ENCODE peak calls at places on chromosomes 5 and 9, in seven cellular contexts. One of them, this sample, is unnamed.

GRCh38 chr5:74201334-74202081 is 439.0 kb downstream of the ENC1 start:
- DNase-seq in IMR-90: peak
- DNase-seq in skeletal muscle cell: no peak
- DNase-seq in prostate gland: no peak
- DNase-seq in neural progenitor cell: no peak
- DNase-seq in fibroblast of pulmonary artery: peak
- DNase-seq in transverse colon: no peak
- DNase-seq in this sample: no peak

GRCh38 chr5:115461093-115461492 is 83.5 kb downstream of the FEM1C start:
- DNase-seq in IMR-90: no peak
- DNase-seq in skeletal muscle cell: no peak
- DNase-seq in prostate gland: no peak
- DNase-seq in neural progenitor cell: no peak
- DNase-seq in fibroblast of pulmonary artery: no peak
- DNase-seq in transverse colon: no peak
- DNase-seq in this sample: no peak

GRCh38 chr5:74408150-74409043 is 232.1 kb downstream of the ENC1 start:
- DNase-seq in IMR-90: no peak
- DNase-seq in skeletal muscle cell: no peak
- DNase-seq in prostate gland: no peak
- DNase-seq in neural progenitor cell: no peak
- DNase-seq in fibroblast of pulmonary artery: peak
- DNase-seq in transverse colon: no peak
- DNase-seq in this sample: no peak

GRCh38 chr5:76270214-76270613 is 132.9 kb upstream of the IQGAP2 start:
- DNase-seq in IMR-90: peak
- DNase-seq in skeletal muscle cell: no peak
- DNase-seq in prostate gland: no peak
- DNase-seq in neural progenitor cell: no peak
- DNase-seq in fibroblast of pulmonary artery: no peak
- DNase-seq in transverse colon: no peak
- DNase-seq in this sample: no peak

GRCh38 chr9:128193469-128194096 is 2.2 kb upstream of the CIZ1 start:
- DNase-seq in IMR-90: no peak
- DNase-seq in skeletal muscle cell: no peak
- DNase-seq in prostate gland: no peak
- DNase-seq in neural progenitor cell: no peak
- DNase-seq in fibroblast of pulmonary artery: no peak
- DNase-seq in transverse colon: no peak
- DNase-seq in this sample: no peak

GRCh38 chr5:157994906-157995519 is 136.1 kb upstream of the CLINT1 start:
- DNase-seq in IMR-90: peak
- DNase-seq in skeletal muscle cell: no peak
- DNase-seq in prostate gland: peak
- DNase-seq in neural progenitor cell: peak
- DNase-seq in fibroblast of pulmonary artery: peak
- DNase-seq in transverse colon: peak
- DNase-seq in this sample: peak

GRCh38 chr9:127595606-127596005 is 16.5 kb upstream of the STXBP1 start:
- DNase-seq in IMR-90: no peak
- DNase-seq in skeletal muscle cell: no peak
- DNase-seq in prostate gland: no peak
- DNase-seq in neural progenitor cell: no peak
- DNase-seq in fibroblast of pulmonary artery: no peak
- DNase-seq in transverse colon: no peak
- DNase-seq in this sample: no peak

GRCh38 chr5:115549154-115549553 is 4.6 kb upstream of the FEM1C start:
- DNase-seq in IMR-90: peak
- DNase-seq in skeletal muscle cell: no peak
- DNase-seq in prostate gland: no peak
- DNase-seq in neural progenitor cell: peak
- DNase-seq in fibroblast of pulmonary artery: peak
- DNase-seq in transverse colon: no peak
- DNase-seq in this sample: peak

GRCh38 chr9:93025736-93026135 is 32.8 kb upstream of the SUSD3 start:
- DNase-seq in IMR-90: no peak
- DNase-seq in skeletal muscle cell: no peak
- DNase-seq in prostate gland: no peak
- DNase-seq in neural progenitor cell: no peak
- DNase-seq in fibroblast of pulmonary artery: no peak
- DNase-seq in transverse colon: no peak
- DNase-seq in this sample: no peak

GRCh38 chr5:102625446-102625845 is 126.6 kb upstream of the SLCO6A1 start:
- DNase-seq in IMR-90: no peak
- DNase-seq in skeletal muscle cell: no peak
- DNase-seq in prostate gland: no peak
- DNase-seq in neural progenitor cell: no peak
- DNase-seq in fibroblast of pulmonary artery: no peak
- DNase-seq in transverse colon: no peak
- DNase-seq in this sample: no peak

GRCh38 chr9:77455312-77455927 is 192.7 kb downstream of the GNA14 start:
- DNase-seq in IMR-90: no peak
- DNase-seq in skeletal muscle cell: no peak
- DNase-seq in prostate gland: no peak
- DNase-seq in neural progenitor cell: no peak
- DNase-seq in fibroblast of pulmonary artery: peak
- DNase-seq in transverse colon: peak
- DNase-seq in this sample: no peak

GRCh38 chr5:138182808-138183207 is 3.9 kb downstream of the KIF20A start:
- DNase-seq in IMR-90: no peak
- DNase-seq in skeletal muscle cell: no peak
- DNase-seq in prostate gland: no peak
- DNase-seq in neural progenitor cell: no peak
- DNase-seq in fibroblast of pulmonary artery: no peak
- DNase-seq in transverse colon: no peak
- DNase-seq in this sample: no peak

GRCh38 chr5:116864157-116864837 is 289.7 kb upstream of the SEMA6A start:
- DNase-seq in IMR-90: no peak
- DNase-seq in skeletal muscle cell: no peak
- DNase-seq in prostate gland: no peak
- DNase-seq in neural progenitor cell: peak
- DNase-seq in fibroblast of pulmonary artery: no peak
- DNase-seq in transverse colon: no peak
- DNase-seq in this sample: no peak

GRCh38 chr9:13651969-13652663 is 372.6 kb upstream of the MPDZ start:
- DNase-seq in IMR-90: no peak
- DNase-seq in skeletal muscle cell: no peak
- DNase-seq in prostate gland: no peak
- DNase-seq in neural progenitor cell: no peak
- DNase-seq in fibroblast of pulmonary artery: no peak
- DNase-seq in transverse colon: no peak
- DNase-seq in this sample: no peak

GRCh38 chr5:138605254-138605972 is 30.2 kb upstream of the HSPA9 start:
- DNase-seq in IMR-90: no peak
- DNase-seq in skeletal muscle cell: no peak
- DNase-seq in prostate gland: no peak
- DNase-seq in neural progenitor cell: no peak
- DNase-seq in fibroblast of pulmonary artery: peak
- DNase-seq in transverse colon: no peak
- DNase-seq in this sample: no peak

GRCh38 chr5:42377496-42377895 is 45.7 kb upstream of the GHR start:
- DNase-seq in IMR-90: no peak
- DNase-seq in skeletal muscle cell: peak
- DNase-seq in prostate gland: no peak
- DNase-seq in neural progenitor cell: no peak
- DNase-seq in fibroblast of pulmonary artery: peak
- DNase-seq in transverse colon: no peak
- DNase-seq in this sample: no peak

GRCh38 chr9:121684381-121685145 is 33.1 kb downstream of the DAB2IP start:
- DNase-seq in IMR-90: no peak
- DNase-seq in skeletal muscle cell: no peak
- DNase-seq in prostate gland: no peak
- DNase-seq in neural progenitor cell: peak
- DNase-seq in fibroblast of pulmonary artery: peak
- DNase-seq in transverse colon: peak
- DNase-seq in this sample: no peak

GRCh38 chr9:35490910-35491465 is 1.1 kb downstream of the RUSC2 start:
- DNase-seq in IMR-90: peak
- DNase-seq in skeletal muscle cell: no peak
- DNase-seq in prostate gland: no peak
- DNase-seq in neural progenitor cell: peak
- DNase-seq in fibroblast of pulmonary artery: peak
- DNase-seq in transverse colon: no peak
- DNase-seq in this sample: no peak

GRCh38 chr9:77807295-77807694 is 159.2 kb upstream of the GNA14 start:
- DNase-seq in IMR-90: peak
- DNase-seq in skeletal muscle cell: peak
- DNase-seq in prostate gland: no peak
- DNase-seq in neural progenitor cell: no peak
- DNase-seq in fibroblast of pulmonary artery: peak
- DNase-seq in transverse colon: no peak
- DNase-seq in this sample: peak

GRCh38 chr5:33472805-33473409 is 32.1 kb downstream of the TARS1 start:
- DNase-seq in IMR-90: no peak
- DNase-seq in skeletal muscle cell: no peak
- DNase-seq in prostate gland: no peak
- DNase-seq in neural progenitor cell: no peak
- DNase-seq in fibroblast of pulmonary artery: no peak
- DNase-seq in transverse colon: no peak
- DNase-seq in this sample: no peak
- H3K4me3 ChIP-seq in IMR-90: no peak
- H3K4me3 ChIP-seq in skeletal muscle cell: no peak
- H3K4me3 ChIP-seq in prostate gland: no peak
- H3K4me3 ChIP-seq in neural progenitor cell: no peak
- H3K4me3 ChIP-seq in fibroblast of pulmonary artery: no peak
- H3K4me3 ChIP-seq in transverse colon: no peak
- H3K4me3 ChIP-seq in this sample: no peak

GRCh38 chr5:67695369-67695768 is 498.8 kb upstream of the CD180 start:
- DNase-seq in IMR-90: no peak
- DNase-seq in skeletal muscle cell: no peak
- DNase-seq in prostate gland: no peak
- DNase-seq in neural progenitor cell: no peak
- DNase-seq in fibroblast of pulmonary artery: no peak
- DNase-seq in transverse colon: no peak
- DNase-seq in this sample: no peak

GRCh38 chr5:67696446-67696845 is 499.8 kb upstream of the CD180 start:
- DNase-seq in IMR-90: no peak
- DNase-seq in skeletal muscle cell: no peak
- DNase-seq in prostate gland: no peak
- DNase-seq in neural progenitor cell: no peak
- DNase-seq in fibroblast of pulmonary artery: no peak
- DNase-seq in transverse colon: no peak
- DNase-seq in this sample: no peak

GRCh38 chr5:67699560-67699959 is 503.0 kb upstream of the CD180 start:
- DNase-seq in IMR-90: no peak
- DNase-seq in skeletal muscle cell: no peak
- DNase-seq in prostate gland: no peak
- DNase-seq in neural progenitor cell: no peak
- DNase-seq in fibroblast of pulmonary artery: peak
- DNase-seq in transverse colon: peak
- DNase-seq in this sample: no peak

DNA sequence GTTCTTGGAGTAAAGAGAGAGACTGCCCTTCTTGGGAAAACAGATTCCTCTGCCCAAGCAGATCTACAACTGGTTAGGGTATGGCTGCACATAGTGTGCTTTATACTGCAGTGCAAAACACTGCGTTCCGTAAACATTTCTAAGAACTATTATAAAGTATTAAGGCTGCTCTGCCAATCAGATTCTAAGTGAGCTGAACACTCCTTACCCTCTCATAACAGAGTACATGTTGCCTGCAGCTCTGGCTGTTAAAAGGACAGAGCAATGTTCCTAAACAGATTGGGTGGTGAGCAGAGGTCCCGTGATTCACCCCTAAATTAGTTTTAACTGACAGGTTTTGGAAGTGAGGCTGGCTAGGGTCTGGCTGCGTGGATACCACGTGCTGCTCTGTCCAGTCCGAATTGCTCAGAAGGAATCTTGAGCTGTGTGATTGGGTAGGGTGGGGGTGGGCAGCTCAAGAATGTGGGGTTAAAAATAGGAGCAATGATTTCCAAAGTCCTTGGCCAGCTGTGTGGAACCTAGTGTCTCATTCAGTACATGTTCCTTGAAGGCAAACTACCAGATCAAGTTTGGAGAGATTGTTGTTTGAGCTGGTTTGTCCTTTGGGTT is 497.5 kb upstream of the CD180 start:
- DNase-seq in IMR-90: no peak
- DNase-seq in skeletal muscle cell: peak
- DNase-seq in prostate gland: peak
- DNase-seq in neural progenitor cell: no peak
- DNase-seq in fibroblast of pulmonary artery: peak
- DNase-seq in transverse colon: peak
- DNase-seq in this sample: no peak
- H3K4me3 ChIP-seq in IMR-90: no peak
- H3K4me3 ChIP-seq in skeletal muscle cell: no peak
- H3K4me3 ChIP-seq in prostate gland: no peak
- H3K4me3 ChIP-seq in neural progenitor cell: no peak
- H3K4me3 ChIP-seq in fibroblast of pulmonary artery: no peak
- H3K4me3 ChIP-seq in transverse colon: no peak
- H3K4me3 ChIP-seq in this sample: no peak

DNA sequence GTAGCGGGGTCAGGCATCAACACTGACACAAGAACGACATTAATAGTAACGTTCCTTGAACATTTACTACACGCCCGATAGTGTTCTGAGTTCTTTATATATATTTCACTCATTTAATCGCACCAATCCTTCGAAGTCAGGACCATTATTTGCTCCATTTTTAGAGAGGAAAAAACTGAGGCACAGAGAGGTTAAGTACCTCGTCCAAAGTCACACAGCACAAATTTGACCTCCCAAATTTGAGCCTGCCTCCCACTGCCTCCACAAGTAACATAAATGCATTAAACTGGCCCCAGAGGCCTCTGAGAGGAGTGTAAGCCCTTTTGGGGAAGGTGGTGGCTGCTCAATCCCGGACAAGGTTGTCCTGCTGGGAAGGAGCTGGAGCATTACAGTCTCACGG is 5.8 kb downstream of the RGS14 start:
- DNase-seq in IMR-90: no peak
- DNase-seq in skeletal muscle cell: no peak
- DNase-seq in prostate gland: no peak
- DNase-seq in neural progenitor cell: no peak
- DNase-seq in fibroblast of pulmonary artery: no peak
- DNase-seq in transverse colon: no peak
- DNase-seq in this sample: no peak
- H3K4me3 ChIP-seq in IMR-90: no peak
- H3K4me3 ChIP-seq in skeletal muscle cell: peak
- H3K4me3 ChIP-seq in prostate gland: peak
- H3K4me3 ChIP-seq in neural progenitor cell: peak
- H3K4me3 ChIP-seq in fibroblast of pulmonary artery: peak
- H3K4me3 ChIP-seq in transverse colon: peak
- H3K4me3 ChIP-seq in this sample: no peak

GRCh38 chr5:142356716-142357468 is 32.1 kb upstream of the SPRY4 start:
- DNase-seq in IMR-90: peak
- DNase-seq in skeletal muscle cell: peak
- DNase-seq in prostate gland: peak
- DNase-seq in neural progenitor cell: peak
- DNase-seq in fibroblast of pulmonary artery: peak
- DNase-seq in transverse colon: peak
- DNase-seq in this sample: peak

GRCh38 chr5:142358648-142359047 is 33.8 kb upstream of the SPRY4 start:
- DNase-seq in IMR-90: no peak
- DNase-seq in skeletal muscle cell: no peak
- DNase-seq in prostate gland: no peak
- DNase-seq in neural progenitor cell: no peak
- DNase-seq in fibroblast of pulmonary artery: no peak
- DNase-seq in transverse colon: no peak
- DNase-seq in this sample: no peak

GRCh38 chr5:142357469-142358090 is 32.8 kb upstream of the SPRY4 start:
- DNase-seq in IMR-90: peak
- DNase-seq in skeletal muscle cell: no peak
- DNase-seq in prostate gland: no peak
- DNase-seq in neural progenitor cell: no peak
- DNase-seq in fibroblast of pulmonary artery: no peak
- DNase-seq in transverse colon: no peak
- DNase-seq in this sample: peak

GRCh38 chr5:142356318-142356715 is 31.5 kb upstream of the SPRY4 start:
- DNase-seq in IMR-90: peak
- DNase-seq in skeletal muscle cell: peak
- DNase-seq in prostate gland: no peak
- DNase-seq in neural progenitor cell: no peak
- DNase-seq in fibroblast of pulmonary artery: peak
- DNase-seq in transverse colon: no peak
- DNase-seq in this sample: peak

GRCh38 chr5:142358121-142358520 is 33.3 kb upstream of the SPRY4 start:
- DNase-seq in IMR-90: no peak
- DNase-seq in skeletal muscle cell: no peak
- DNase-seq in prostate gland: no peak
- DNase-seq in neural progenitor cell: no peak
- DNase-seq in fibroblast of pulmonary artery: no peak
- DNase-seq in transverse colon: no peak
- DNase-seq in this sample: no peak
- H3K4me3 ChIP-seq in IMR-90: no peak
- H3K4me3 ChIP-seq in skeletal muscle cell: no peak
- H3K4me3 ChIP-seq in prostate gland: no peak
- H3K4me3 ChIP-seq in neural progenitor cell: no peak
- H3K4me3 ChIP-seq in fibroblast of pulmonary artery: no peak
- H3K4me3 ChIP-seq in transverse colon: no peak
- H3K4me3 ChIP-seq in this sample: no peak

This sample was measured in SJSA1.